ENCODE peak calls at places on chromosome 7, in ten cellular contexts. One of them, this sample, is unnamed.
A peak's percentile ranks its signal among the peaks of the same experiment; 100 is the strongest.

GRCh38 chr7:23285657-23286646 is 13.2 kb upstream of the MALSU1 start:
- DNase-seq in Daoy: no peak
- DNase-seq in midbrain: no peak
- DNase-seq in RWPE1: no peak
- DNase-seq in Calu3: no peak
- DNase-seq in A549: peak; percentile 18
- DNase-seq in amniotic stem cell: no peak
- DNase-seq in neural progenitor cell: no peak
- DNase-seq in stimulated activated CD8-positive, alpha-beta memory T cell treated with anti-CD3 and anti-CD28 coated beads, Interleukin-15, amount 100 ng/mL, for 1 hour: no peak
- DNase-seq in stimulated activated CD4-positive, alpha-beta T cell treated with anti-CD3 and anti-CD28 coated beads, TNF-alpha, amount 100 ng/mL, for 48 hours: no peak
- DNase-seq in this sample: no peak

GRCh38 chr7:6252310-6252709 is 20.1 kb downstream of the CYTH3 start:
- DNase-seq in stimulated activated CD4-positive, alpha-beta T cell treated with anti-CD3 and anti-CD28 coated beads, TNF-alpha, amount 100 ng/mL, for 48 hours: no peak
- DNase-seq in A549: no peak
- DNase-seq in midbrain: no peak
- DNase-seq in amniotic stem cell: peak; percentile 52
- DNase-seq in Daoy: peak; percentile 71
- DNase-seq in Calu3: no peak
- DNase-seq in RWPE1: peak; percentile 25
- DNase-seq in neural progenitor cell: no peak
- DNase-seq in stimulated activated CD8-positive, alpha-beta memory T cell treated with anti-CD3 and anti-CD28 coated beads, Interleukin-15, amount 100 ng/mL, for 1 hour: no peak
- DNase-seq in this sample: no peak

GRCh38 chr7:113796557-113796956 is 122.3 kb downstream of the PPP1R3A start:
- DNase-seq in midbrain: no peak
- DNase-seq in Calu3: no peak
- DNase-seq in Daoy: peak; percentile 25
- DNase-seq in stimulated activated CD4-positive, alpha-beta T cell treated with anti-CD3 and anti-CD28 coated beads, TNF-alpha, amount 100 ng/mL, for 48 hours: no peak
- DNase-seq in neural progenitor cell: no peak
- DNase-seq in amniotic stem cell: peak; percentile 68
- DNase-seq in RWPE1: peak; percentile 14
- DNase-seq in stimulated activated CD8-positive, alpha-beta memory T cell treated with anti-CD3 and anti-CD28 coated beads, Interleukin-15, amount 100 ng/mL, for 1 hour: no peak
- DNase-seq in A549: no peak
- DNase-seq in this sample: peak; percentile 39

GRCh38 chr7:95660023-95660434 is 63.7 kb upstream of the PDK4 start:
- DNase-seq in A549: peak; percentile 24
- DNase-seq in RWPE1: no peak
- DNase-seq in neural progenitor cell: no peak
- DNase-seq in stimulated activated CD4-positive, alpha-beta T cell treated with anti-CD3 and anti-CD28 coated beads, TNF-alpha, amount 100 ng/mL, for 48 hours: no peak
- DNase-seq in amniotic stem cell: no peak
- DNase-seq in Calu3: no peak
- DNase-seq in midbrain: no peak
- DNase-seq in Daoy: no peak
- DNase-seq in stimulated activated CD8-positive, alpha-beta memory T cell treated with anti-CD3 and anti-CD28 coated beads, Interleukin-15, amount 100 ng/mL, for 1 hour: no peak
- DNase-seq in this sample: no peak

GRCh38 chr7:150778014-150778737 is 22.0 kb downstream of the TMEM176B start:
- DNase-seq in Daoy: no peak
- DNase-seq in neural progenitor cell: no peak
- DNase-seq in stimulated activated CD4-positive, alpha-beta T cell treated with anti-CD3 and anti-CD28 coated beads, TNF-alpha, amount 100 ng/mL, for 48 hours: no peak
- DNase-seq in A549: no peak
- DNase-seq in Calu3: no peak
- DNase-seq in amniotic stem cell: no peak
- DNase-seq in RWPE1: no peak
- DNase-seq in midbrain: no peak
- DNase-seq in stimulated activated CD8-positive, alpha-beta memory T cell treated with anti-CD3 and anti-CD28 coated beads, Interleukin-15, amount 100 ng/mL, for 1 hour: no peak
- DNase-seq in this sample: no peak

GRCh38 chr7:13742126-13742525 is 247.3 kb downstream of the ETV1 start:
- DNase-seq in Daoy: peak; percentile 67
- DNase-seq in RWPE1: peak; percentile 1
- DNase-seq in amniotic stem cell: no peak
- DNase-seq in midbrain: no peak
- DNase-seq in stimulated activated CD4-positive, alpha-beta T cell treated with anti-CD3 and anti-CD28 coated beads, TNF-alpha, amount 100 ng/mL, for 48 hours: no peak
- DNase-seq in Calu3: no peak
- DNase-seq in stimulated activated CD8-positive, alpha-beta memory T cell treated with anti-CD3 and anti-CD28 coated beads, Interleukin-15, amount 100 ng/mL, for 1 hour: no peak
- DNase-seq in A549: no peak
- DNase-seq in neural progenitor cell: no peak
- DNase-seq in this sample: peak; percentile 68

GRCh38 chr7:32536585-32536984 is 41.3 kb downstream of the AVL9 start:
- DNase-seq in stimulated activated CD8-positive, alpha-beta memory T cell treated with anti-CD3 and anti-CD28 coated beads, Interleukin-15, amount 100 ng/mL, for 1 hour: no peak
- DNase-seq in RWPE1: peak; percentile 51
- DNase-seq in neural progenitor cell: no peak
- DNase-seq in amniotic stem cell: no peak
- DNase-seq in midbrain: no peak
- DNase-seq in Calu3: peak; percentile 36
- DNase-seq in A549: peak; percentile 43
- DNase-seq in Daoy: peak; percentile 57
- DNase-seq in stimulated activated CD4-positive, alpha-beta T cell treated with anti-CD3 and anti-CD28 coated beads, TNF-alpha, amount 100 ng/mL, for 48 hours: no peak
- DNase-seq in this sample: peak; percentile 30

GRCh38 chr7:158019726-158020705 is 567.6 kb downstream of the PTPRN2 start:
- DNase-seq in neural progenitor cell: no peak
- DNase-seq in A549: no peak
- DNase-seq in RWPE1: no peak
- DNase-seq in Daoy: no peak
- DNase-seq in amniotic stem cell: no peak
- DNase-seq in stimulated activated CD4-positive, alpha-beta T cell treated with anti-CD3 and anti-CD28 coated beads, TNF-alpha, amount 100 ng/mL, for 48 hours: no peak
- DNase-seq in midbrain: no peak
- DNase-seq in stimulated activated CD8-positive, alpha-beta memory T cell treated with anti-CD3 and anti-CD28 coated beads, Interleukin-15, amount 100 ng/mL, for 1 hour: no peak
- DNase-seq in Calu3: no peak
- DNase-seq in this sample: no peak

GRCh38 chr7:95511716-95512260 is 26.0 kb downstream of the ASB4 start:
- DNase-seq in amniotic stem cell: peak; percentile 26
- DNase-seq in neural progenitor cell: peak; percentile 79
- DNase-seq in Calu3: peak; percentile 53
- DNase-seq in stimulated activated CD4-positive, alpha-beta T cell treated with anti-CD3 and anti-CD28 coated beads, TNF-alpha, amount 100 ng/mL, for 48 hours: peak; percentile 23
- DNase-seq in Daoy: peak; percentile 57
- DNase-seq in A549: peak; percentile 85
- DNase-seq in stimulated activated CD8-positive, alpha-beta memory T cell treated with anti-CD3 and anti-CD28 coated beads, Interleukin-15, amount 100 ng/mL, for 1 hour: peak; percentile 9
- DNase-seq in RWPE1: peak; percentile 55
- DNase-seq in midbrain: peak; percentile 89
- DNase-seq in this sample: peak; percentile 26

This sample was measured in retinal pigment epithelial cell.